ENCODE peak calls at places on chromosomes 12 and 14, in five cellular contexts. K, C, Y, W and U are unnamed samples.

GRCh38 chr12:101761347-101761746 is 22.1 kb upstream of the SYCP3 start:
- DNase-seq in Y (no peak), K (peak; percentile 22), W (no peak), C (no peak), U (no peak)

GRCh38 chr12:95205685-95206084 is 11.6 kb downstream of the FGD6 start:
- DNase-seq in Y (no peak), K (peak; percentile 97), C (no peak), W (no peak), U (no peak)

GRCh38 chr14:50980451-50980850 is 36.2 kb upstream of the PYGL start:
- DNase-seq in W (no peak), C (no peak), Y (no peak), K (no peak), U (no peak)

GRCh38 chr12:100995201-100995600 is 200.6 kb downstream of the ANO4 start:
- DNase-seq in K (peak; percentile 65), C (no peak), W (no peak), Y (no peak), U (no peak)

GRCh38 chr12:32765906-32766305 is 10.2 kb upstream of the YARS2 start:
- DNase-seq in Y (no peak), C (no peak), K (no peak), W (no peak), U (no peak)

GRCh38 chr14:83874662-83875061 is 1655.3 kb upstream of the FLRT2 start:
- DNase-seq in K (no peak), C (no peak), W (no peak), Y (no peak), U (no peak)

GRCh38 chr14:75150150-75150549 is 23.3 kb upstream of the NEK9 start:
- DNase-seq in K (peak; percentile 57), C (no peak), Y (no peak), W (no peak), U (no peak)

GRCh38 chr12:53325539-53326061 is 4.2 kb upstream of the AAAS start:
- DNase-seq in K (no peak), Y (no peak), W (peak; percentile 56), C (no peak), U (no peak)